ENCODE peak calls at places on chromosomes 7 and 10, in eight cellular contexts. One of them, this sample, is unnamed.

GRCh38 chr10:103072891-103073290 is 120.2 kb downstream of the NT5C2 start:
- DNase-seq in C1 segment of cervical spinal cord: no peak
- DNase-seq in Calu3: no peak
- DNase-seq in A549: no peak
- DNase-seq in foreskin fibroblast: no peak
- DNase-seq in cerebellum: no peak
- DNase-seq in stimulated activated CD4-positive, alpha-beta T cell treated with anti-CD3 and anti-CD28 coated beads, Interleukin-4, amount 100 ng/mL, for 4 hours: no peak
- DNase-seq in NCI-H2029 treated with DMSO at 0.1 percent for 48 hours: no peak
- DNase-seq in this sample: no peak

GRCh38 chr7:81285142-81285871 is 366.5 kb upstream of the SEMA3C start:
- DNase-seq in foreskin fibroblast: peak
- DNase-seq in C1 segment of cervical spinal cord: no peak
- DNase-seq in A549: no peak
- DNase-seq in stimulated activated CD4-positive, alpha-beta T cell treated with anti-CD3 and anti-CD28 coated beads, Interleukin-4, amount 100 ng/mL, for 4 hours: no peak
- DNase-seq in NCI-H2029 treated with DMSO at 0.1 percent for 48 hours: no peak
- DNase-seq in Calu3: no peak
- DNase-seq in cerebellum: no peak
- DNase-seq in this sample: no peak

GRCh38 chr7:44665531-44666213 is 59.2 kb downstream of the OGDH start:
- DNase-seq in A549: no peak
- DNase-seq in cerebellum: no peak
- DNase-seq in stimulated activated CD4-positive, alpha-beta T cell treated with anti-CD3 and anti-CD28 coated beads, Interleukin-4, amount 100 ng/mL, for 4 hours: no peak
- DNase-seq in NCI-H2029 treated with DMSO at 0.1 percent for 48 hours: no peak
- DNase-seq in C1 segment of cervical spinal cord: no peak
- DNase-seq in foreskin fibroblast: peak
- DNase-seq in Calu3: no peak
- DNase-seq in this sample: no peak

GRCh38 chr10:13865758-13866491 is 279.2 kb downstream of the PRPF18 start:
- DNase-seq in stimulated activated CD4-positive, alpha-beta T cell treated with anti-CD3 and anti-CD28 coated beads, Interleukin-4, amount 100 ng/mL, for 4 hours: no peak
- DNase-seq in A549: peak
- DNase-seq in Calu3: peak
- DNase-seq in foreskin fibroblast: peak
- DNase-seq in C1 segment of cervical spinal cord: no peak
- DNase-seq in cerebellum: no peak
- DNase-seq in NCI-H2029 treated with DMSO at 0.1 percent for 48 hours: no peak
- DNase-seq in this sample: no peak

GRCh38 chr10:80664071-80664680 is 126.5 kb downstream of the SH2D4B start:
- DNase-seq in cerebellum: peak
- DNase-seq in C1 segment of cervical spinal cord: no peak
- DNase-seq in stimulated activated CD4-positive, alpha-beta T cell treated with anti-CD3 and anti-CD28 coated beads, Interleukin-4, amount 100 ng/mL, for 4 hours: peak
- DNase-seq in NCI-H2029 treated with DMSO at 0.1 percent for 48 hours: no peak
- DNase-seq in foreskin fibroblast: peak
- DNase-seq in A549: peak
- DNase-seq in Calu3: peak
- DNase-seq in this sample: peak

GRCh38 chr10:24869354-24870016 is 82.9 kb downstream of the PRTFDC1 start:
- DNase-seq in C1 segment of cervical spinal cord: no peak
- DNase-seq in NCI-H2029 treated with DMSO at 0.1 percent for 48 hours: no peak
- DNase-seq in Calu3: no peak
- DNase-seq in A549: no peak
- DNase-seq in stimulated activated CD4-positive, alpha-beta T cell treated with anti-CD3 and anti-CD28 coated beads, Interleukin-4, amount 100 ng/mL, for 4 hours: no peak
- DNase-seq in cerebellum: no peak
- DNase-seq in foreskin fibroblast: no peak
- DNase-seq in this sample: no peak

GRCh38 chr10:47402681-47403301 is 18.7 kb upstream of the ZNF488 start:
- DNase-seq in Calu3: peak
- DNase-seq in C1 segment of cervical spinal cord: no peak
- DNase-seq in stimulated activated CD4-positive, alpha-beta T cell treated with anti-CD3 and anti-CD28 coated beads, Interleukin-4, amount 100 ng/mL, for 4 hours: no peak
- DNase-seq in A549: peak
- DNase-seq in NCI-H2029 treated with DMSO at 0.1 percent for 48 hours: no peak
- DNase-seq in cerebellum: no peak
- DNase-seq in foreskin fibroblast: peak
- DNase-seq in this sample: no peak

GRCh38 chr10:27558612-27559020 is 54.5 kb downstream of the RAB18 start:
- DNase-seq in cerebellum: peak
- DNase-seq in foreskin fibroblast: peak
- DNase-seq in stimulated activated CD4-positive, alpha-beta T cell treated with anti-CD3 and anti-CD28 coated beads, Interleukin-4, amount 100 ng/mL, for 4 hours: no peak
- DNase-seq in A549: peak
- DNase-seq in C1 segment of cervical spinal cord: no peak
- DNase-seq in NCI-H2029 treated with DMSO at 0.1 percent for 48 hours: no peak
- DNase-seq in Calu3: peak
- DNase-seq in this sample: no peak

GRCh38 chr7:130319541-130319940 is 25.1 kb upstream of the CPA5 start:
- DNase-seq in cerebellum: no peak
- DNase-seq in C1 segment of cervical spinal cord: no peak
- DNase-seq in Calu3: no peak
- DNase-seq in foreskin fibroblast: no peak
- DNase-seq in NCI-H2029 treated with DMSO at 0.1 percent for 48 hours: no peak
- DNase-seq in stimulated activated CD4-positive, alpha-beta T cell treated with anti-CD3 and anti-CD28 coated beads, Interleukin-4, amount 100 ng/mL, for 4 hours: no peak
- DNase-seq in A549: no peak
- DNase-seq in this sample: no peak

This sample was measured in activated T-cell treated with anti-CD3 and anti-CD28 coated beads for 1 hour.